ENCODE peak calls at places on chromosomes 12 and 14, in five cellular contexts. W is choroid plexus epithelial cell; T is IMR-90; X is GM13977; O is effector CD8-positive, alpha-beta T cell. G is an unnamed sample.

GRCh38 chr14:30153662-30154061 is 226.0 kb upstream of the PRKD1 start:
- DNase-seq in W (no peak), T (no peak), X (no peak), O (no peak), G (no peak)

GRCh38 chr12:72982351-72982750 is 710.2 kb downstream of the TRHDE start:
- DNase-seq in W (no peak), T (no peak), X (no peak), O (no peak), G (no peak)

GRCh38 chr12:76698316-76698715 is 65.6 kb upstream of the ZDHHC17 start:
- DNase-seq in W (no peak), T (peak), X (no peak), O (no peak), G (no peak)

GRCh38 chr12:6345319-6346071 is 3.6 kb upstream of the TNFRSF1A start:
- DNase-seq in W (peak), T (peak), X (no peak), O (no peak), G (no peak)

GRCh38 chr12:103773109-103773905 is 67.7 kb downstream of the NT5DC3 start:
- DNase-seq in W (no peak), T (peak), X (no peak), O (no peak), G (no peak)

GRCh38 chr12:42730286-42730685 is 140.7 kb upstream of the PRICKLE1 start:
- DNase-seq in W (peak), T (peak), X (no peak), O (no peak), G (no peak)

GRCh38 chr12:1840561-1840960 is 20.2 kb downstream of the LRTM2 start:
- DNase-seq in W (no peak), T (no peak), X (no peak), O (no peak), G (no peak)

GRCh38 chr12:3004655-3005565 is 45.7 kb downstream of the TEAD4 start:
- DNase-seq in W (no peak), T (no peak), X (no peak), O (no peak), G (no peak)

GRCh38 chr12:95548539-95549391 is 2.5 kb downstream of the USP44 start:
- DNase-seq in W (no peak), T (peak), X (peak), O (peak), G (peak)

GRCh38 chr14:90993792-90994191 is 66.6 kb downstream of the RPS6KA5 start:
- DNase-seq in W (no peak), T (no peak), X (no peak), O (no peak), G (no peak)

GRCh38 chr14:34496679-34497513 is 34.9 kb upstream of the SPTSSA start:
- DNase-seq in W (peak), T (peak), X (no peak), O (no peak), G (no peak)

GRCh38 chr12:123142948-123143752 is 7.7 kb downstream of the PITPNM2 start:
- DNase-seq in W (peak), T (no peak), X (no peak), O (no peak), G (no peak)

GRCh38 chr14:59337151-59337611 is 128.0 kb downstream of the GPR135 start:
- DNase-seq in W (peak), T (no peak), X (no peak), O (no peak), G (no peak)

GRCh38 chr14:104885031-104885972 is 20.2 kb downstream of the CEP170B start:
- DNase-seq in W (no peak), T (no peak), X (no peak), O (no peak), G (no peak)

GRCh38 chr12:19800884-19801283 is 361.6 kb downstream of the AEBP2 start:
- DNase-seq in W (peak), T (no peak), X (peak), O (no peak), G (no peak)

GRCh38 chr12:50197297-50197727 is 30.1 kb upstream of the CERS5 start:
- DNase-seq in W (peak), T (no peak), X (no peak), O (no peak), G (no peak)

GRCh38 chr12:79006306-79006705 is 141.7 kb downstream of the SYT1 start:
- DNase-seq in W (peak), T (peak), X (no peak), O (no peak), G (no peak)

GRCh38 chr14:24054324-24054641 is 2.5 kb downstream of the CARMIL3 start:
- DNase-seq in W (no peak), T (no peak), X (no peak), O (no peak), G (no peak)

GRCh38 chr14:83826838-83827237 is 1703.1 kb upstream of the FLRT2 start:
- DNase-seq in W (peak), T (peak), X (no peak), O (no peak), G (no peak)

GRCh38 chr12:4272014-4272975 is 1.3 kb upstream of the CCND2 start:
- DNase-seq in W (peak), T (peak), X (peak), O (peak), G (peak)

GRCh38 chr12:113161415-113162016 is 12.0 kb downstream of the CFAP73 start:
- DNase-seq in W (no peak), T (no peak), X (peak), O (no peak), G (no peak)

GRCh38 chr12:78271546-78271945 is 440.9 kb downstream of the NAV3 start:
- DNase-seq in W (peak), T (peak), X (no peak), O (no peak), G (no peak)

GRCh38 chr14:94114589-94115067 is 4.1 kb downstream of the IFI27 start:
- DNase-seq in W (no peak), T (no peak), X (no peak), O (no peak), G (no peak)

GRCh38 chr12:54153586-54153985 is 35.2 kb downstream of the SMUG1 start:
- DNase-seq in W (no peak), T (no peak), X (no peak), O (no peak), G (no peak)

GRCh38 chr14:101453225-101453624 is 108.1 kb upstream of the DIO3 start:
- DNase-seq in W (no peak), T (no peak), X (no peak), O (no peak), G (no peak)

GRCh38 chr14:63573579-63573978 is 30.4 kb upstream of the PPP2R5E start:
- DNase-seq in W (peak), T (peak), X (no peak), O (no peak), G (no peak)

GRCh38 chr14:100025111-100025510 is 40.1 kb upstream of the EVL start:
- DNase-seq in W (peak), T (peak), X (peak), O (no peak), G (no peak)

GRCh38 chr14:58659846-58660245 is 22.1 kb downstream of the DACT1 start:
- DNase-seq in W (no peak), T (no peak), X (no peak), O (no peak), G (no peak)

GRCh38 chr12:14810167-14810952 is 3.6 kb downstream of the SMCO3 start:
- DNase-seq in W (no peak), T (no peak), X (no peak), O (no peak), G (no peak)

GRCh38 chr14:74492413-74493342 is at the start of gene NPC2:
- DNase-seq in W (peak), T (no peak), X (no peak), O (no peak), G (no peak)

GRCh38 chr14:68789798-68790655 is 2.8 kb downstream of the ZFP36L1 start:
- DNase-seq in W (no peak), T (no peak), X (no peak), O (no peak), G (no peak)

GRCh38 chr12:14356147-14356546 is 9.3 kb upstream of the ATF7IP start:
- DNase-seq in W (peak), T (no peak), X (no peak), O (no peak), G (no peak)

GRCh38 chr14:72792051-72792788 is 101.7 kb downstream of the DPF3 start:
- DNase-seq in W (peak), T (no peak), X (no peak), O (no peak), G (no peak)

GRCh38 chr14:104680806-104681688 is 8.4 kb upstream of the INF2 start:
- DNase-seq in W (peak), T (peak), X (peak), O (no peak), G (no peak)

GRCh38 chr12:114625294-114625851 is 58.6 kb downstream of the TBX3 start:
- DNase-seq in W (peak), T (peak), X (peak), O (no peak), G (no peak)

GRCh38 chr14:31568671-31569070 is 7.5 kb downstream of the NUBPL start:
- DNase-seq in W (peak), T (peak), X (no peak), O (no peak), G (no peak)

GRCh38 chr14:58638231-58639205 is 756 bp downstream of the DACT1 start:
- DNase-seq in W (peak), T (peak), X (peak), O (no peak), G (no peak)

GRCh38 chr12:107415066-107415465 is 270.5 kb upstream of the PWP1 start:
- DNase-seq in W (peak), T (peak), X (no peak), O (no peak), G (no peak)

GRCh38 chr14:90381999-90382451 is 14.8 kb upstream of the CALM1 start:
- DNase-seq in W (no peak), T (no peak), X (no peak), O (peak), G (no peak)

GRCh38 chr14:24432259-24433131 is 2.7 kb downstream of the KHNYN start:
- DNase-seq in W (no peak), T (peak), X (no peak), O (no peak), G (no peak)